ENCODE peak calls at places on chromosome 11, in eight cellular contexts. F, X, A, R, N, W, D and U are unnamed samples.

GRCh38 chr11:33507356-33507755 is 193.3 kb downstream of the C11orf91 start:
- DNase-seq in W (no peak), F (no peak), X (no peak), N (no peak), D (no peak), A (no peak), R (no peak), U (no peak)

GRCh38 chr11:122202161-122202950 is 86.3 kb upstream of the BLID start:
- DNase-seq in R (no peak), A (no peak), W (no peak), D (no peak), N (peak; percentile 80), X (peak; percentile 90), F (no peak), U (no peak)

GRCh38 chr11:2804701-2805387 is 80.7 kb downstream of the CDKN1C start:
- DNase-seq in R (no peak), D (peak; percentile 21), F (no peak), A (peak; percentile 21), W (peak; percentile 34), X (no peak), N (no peak), U (no peak)

GRCh38 chr11:75159081-75159953 is 8.4 kb downstream of the SLCO2B1 start:
- DNase-seq in N (no peak), R (no peak), D (no peak), F (no peak), W (no peak), X (no peak), A (peak; percentile 74), U (no peak)

GRCh38 chr11:69076129-69076791 is 27.5 kb downstream of the TPCN2 start:
- DNase-seq in A (no peak), W (no peak), N (peak; percentile 15), R (no peak), D (no peak), X (peak; percentile 82), F (no peak), U (no peak)

GRCh38 chr11:123525511-123525918 is 95.4 kb downstream of the GRAMD1B start:
- DNase-seq in D (no peak), N (no peak), W (no peak), X (no peak), A (no peak), F (no peak), R (no peak), U (no peak)

GRCh38 chr11:64245797-64246623 is 733 bp downstream of the PPP1R14B start:
- DNase-seq in D (peak; percentile 88), A (peak; percentile 70), N (peak; percentile 88), W (peak; percentile 49), R (peak; percentile 81), F (peak; percentile 64), X (peak; percentile 82), U (no peak)

GRCh38 chr11:117020873-117021564 is 77.2 kb downstream of the SIK3 start:
- DNase-seq in F (no peak), X (no peak), D (no peak), N (no peak), R (no peak), W (no peak), A (no peak), U (no peak)

GRCh38 chr11:1559103-1559951 is 12.7 kb downstream of the DUSP8 start:
- DNase-seq in A (peak; percentile 94), X (peak; percentile 44), R (peak; percentile 25), W (no peak), N (peak; percentile 45), D (peak; percentile 96), F (no peak), U (no peak)

GRCh38 chr11:65915821-65916251 is 3.0 kb downstream of the C11orf68 start:
- DNase-seq in A (peak; percentile 55), F (no peak), W (peak; percentile 60), X (peak; percentile 95), N (peak; percentile 99), D (peak; percentile 96), R (no peak), U (no peak)

GRCh38 chr11:30426781-30427180 is 103.9 kb downstream of the ARL14EP start:
- DNase-seq in F (no peak), D (no peak), N (no peak), A (no peak), R (no peak), X (no peak), W (no peak), U (no peak)

GRCh38 chr11:116148056-116148455 is 624.7 kb downstream of the BUD13 start:
- DNase-seq in N (no peak), D (no peak), F (peak; percentile 1), X (no peak), A (no peak), W (no peak), R (no peak), U (no peak)

GRCh38 chr11:33303541-33303940 is 46.4 kb downstream of the HIPK3 start:
- DNase-seq in X (no peak), W (no peak), N (no peak), D (no peak), A (no peak), F (no peak), R (no peak), U (no peak)

GRCh38 chr11:85029964-85030363 is 597.2 kb downstream of the DLG2 start:
- DNase-seq in F (no peak), A (no peak), R (no peak), W (no peak), X (peak; percentile 22), N (no peak), D (no peak), U (no peak)

GRCh38 chr11:78551066-78551465 is 23.6 kb downstream of the NARS2 start:
- DNase-seq in A (no peak), R (no peak), W (no peak), N (no peak), F (no peak), X (no peak), D (no peak), U (no peak)

GRCh38 chr11:33310720-33311500 is 53.7 kb downstream of the HIPK3 start:
- DNase-seq in D (no peak), F (no peak), R (no peak), N (no peak), X (peak; percentile 82), A (no peak), W (no peak), U (no peak)

GRCh38 chr11:9527481-9528140 is 45.9 kb upstream of the WEE1 start:
- DNase-seq in W (no peak), A (no peak), D (peak; percentile 47), F (no peak), N (peak; percentile 61), X (peak; percentile 90), R (no peak), U (no peak)

GRCh38 chr11:129815596-129816461 is at the start of gene TMEM45B:
- DNase-seq in N (no peak), R (no peak), D (no peak), W (peak; percentile 43), X (no peak), F (no peak), A (peak; percentile 75), U (no peak)

GRCh38 chr11:90434858-90435257 is 212.0 kb upstream of the CHORDC1 start:
- DNase-seq in F (no peak), D (peak; percentile 4), A (no peak), X (no peak), R (no peak), N (no peak), W (no peak), U (no peak)
- TF ChIP-seq CTCF in F (no peak), D (peak; percentile 13), A (no peak), X (no peak), R (no peak), N (no peak), W (no peak), U (peak; percentile 22)

DNA sequence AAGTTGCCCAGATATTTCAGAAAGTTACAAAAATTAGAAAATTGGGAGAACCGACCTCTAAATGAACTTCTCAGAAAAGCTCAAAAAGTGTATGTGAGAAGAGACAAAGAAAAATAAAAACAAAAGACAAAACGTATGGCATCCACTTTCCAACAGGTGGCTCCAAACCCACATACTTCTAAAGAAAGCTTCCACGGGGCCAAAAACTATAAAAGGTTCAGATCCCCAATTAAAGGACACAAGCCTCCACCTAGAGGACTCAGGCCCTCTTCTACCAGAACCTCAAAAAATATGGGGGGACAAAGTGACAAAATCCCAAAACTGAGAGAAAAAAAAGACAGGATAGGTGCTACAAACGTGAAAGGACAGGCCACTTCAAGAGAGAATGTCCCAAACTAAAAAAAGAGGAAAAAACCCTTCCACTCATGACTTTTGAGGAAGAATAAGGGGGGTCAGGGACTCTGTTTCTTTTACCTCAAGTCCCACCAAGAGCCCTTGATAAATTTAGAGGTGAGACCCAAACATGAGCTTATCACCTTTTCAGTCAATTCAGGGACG is 8.8 kb downstream of the SCGB2A1 start:
- DNase-seq in W (no peak), N (peak; percentile 3), R (no peak), F (peak; percentile 42), D (no peak), X (peak; percentile 2), A (no peak), U (no peak)
- TF ChIP-seq CTCF in W (no peak), N (peak; percentile 71), R (peak; percentile 23), F (peak; percentile 75), D (peak; percentile 43), X (peak; percentile 50), A (no peak), U (peak; percentile 34)

GRCh38 chr11:132186699-132187098 is 816.3 kb downstream of the NTM start:
- DNase-seq in R (no peak), F (no peak), X (no peak), D (no peak), A (no peak), W (peak; percentile 38), N (no peak), U (no peak)

GRCh38 chr11:132187814-132188213 is 817.4 kb downstream of the NTM start:
- DNase-seq in R (no peak), F (no peak), A (no peak), X (peak; percentile 17), N (peak; percentile 2), W (no peak), D (no peak), U (no peak)

GRCh38 chr11:132186193-132186592 is 815.8 kb downstream of the NTM start:
- DNase-seq in X (no peak), R (no peak), W (no peak), N (no peak), F (no peak), A (no peak), D (no peak), U (no peak)

GRCh38 chr11:132184079-132184478 is 813.7 kb downstream of the NTM start:
- DNase-seq in A (no peak), D (no peak), W (no peak), F (no peak), N (no peak), X (no peak), R (no peak), U (no peak)

DNA sequence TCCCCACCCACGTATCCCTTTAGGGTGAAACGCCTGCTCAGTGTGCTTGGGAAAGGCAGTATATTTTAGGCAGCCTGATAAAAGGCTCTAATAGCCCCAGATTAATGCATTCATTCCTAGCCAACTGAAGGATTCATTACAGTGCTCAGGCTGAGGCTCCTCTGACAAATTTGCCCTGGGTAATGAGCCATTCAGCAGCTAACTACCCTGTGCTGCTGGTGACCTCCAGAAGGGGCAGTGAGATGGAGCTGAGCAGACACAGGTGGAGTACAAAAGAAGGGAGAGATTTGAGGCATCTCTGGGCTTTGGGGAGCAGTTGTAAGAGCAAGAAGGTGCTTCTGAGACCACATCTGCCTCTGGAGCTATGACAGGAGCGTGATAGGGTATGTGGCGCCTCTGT is 817.0 kb downstream of the NTM start:
- DNase-seq in N (no peak), D (no peak), X (no peak), R (no peak), F (no peak), W (no peak), A (no peak), U (no peak)
- TF ChIP-seq CTCF in N (no peak), D (no peak), X (no peak), R (no peak), F (no peak), W (no peak), A (no peak), U (no peak)

GRCh38 chr11:12235549-12235944 is 125.2 kb downstream of the MICAL2 start:
- DNase-seq in X (peak; percentile 44), D (no peak), N (no peak), F (no peak), A (no peak), W (no peak), R (no peak), U (no peak)
- TF ChIP-seq CTCF in X (peak; percentile 20), D (no peak), N (peak; percentile 29), F (no peak), A (no peak), W (no peak), R (no peak), U (no peak)